ENCODE peak calls at places on chromosomes 3 and 15, in five cellular contexts. One of them, this sample, is unnamed.

GRCh38 chr3:36282774-36283173 is 97.5 kb upstream of the STAC start:
- DNase-seq in mucosa of descending colon: no peak
- DNase-seq in anterior cingulate cortex: no peak
- DNase-seq in LoVo: no peak
- DNase-seq in GM12864: no peak
- DNase-seq in this sample: no peak

GRCh38 chr15:92902723-92903587 is 2.8 kb downstream of the CHD2 start:
- DNase-seq in anterior cingulate cortex: no peak
- DNase-seq in LoVo: no peak
- DNase-seq in GM12864: no peak
- DNase-seq in mucosa of descending colon: no peak
- DNase-seq in this sample: no peak

GRCh38 chr3:171142985-171143384 is 116.5 kb upstream of the SLC2A2 start:
- DNase-seq in GM12864: no peak
- DNase-seq in LoVo: no peak
- DNase-seq in mucosa of descending colon: no peak
- DNase-seq in anterior cingulate cortex: no peak
- DNase-seq in this sample: no peak

GRCh38 chr3:45426161-45426560 is 37.8 kb downstream of the LARS2 start:
- DNase-seq in mucosa of descending colon: no peak
- DNase-seq in GM12864: no peak
- DNase-seq in LoVo: no peak
- DNase-seq in anterior cingulate cortex: no peak
- DNase-seq in this sample: no peak

GRCh38 chr3:89113887-89114840 is 6.7 kb downstream of the EPHA3 start:
- DNase-seq in LoVo: no peak
- DNase-seq in anterior cingulate cortex: peak
- DNase-seq in GM12864: no peak
- DNase-seq in mucosa of descending colon: peak
- DNase-seq in this sample: peak

GRCh38 chr3:5021571-5022092 is 42.4 kb downstream of the BHLHE40 start:
- DNase-seq in mucosa of descending colon: no peak
- DNase-seq in GM12864: no peak
- DNase-seq in LoVo: peak
- DNase-seq in anterior cingulate cortex: no peak
- DNase-seq in this sample: no peak

GRCh38 chr3:10646531-10647335 is 141.3 kb upstream of the ATP2B2 start:
- DNase-seq in LoVo: no peak
- DNase-seq in mucosa of descending colon: no peak
- DNase-seq in GM12864: no peak
- DNase-seq in anterior cingulate cortex: no peak
- DNase-seq in this sample: no peak

GRCh38 chr3:14810070-14810732 is 8.6 kb upstream of the FGD5 start:
- DNase-seq in GM12864: no peak
- DNase-seq in LoVo: no peak
- DNase-seq in mucosa of descending colon: no peak
- DNase-seq in anterior cingulate cortex: no peak
- DNase-seq in this sample: no peak

GRCh38 chr3:57064615-57065014 is 4.2 kb downstream of the SPATA12 start:
- DNase-seq in GM12864: no peak
- DNase-seq in mucosa of descending colon: no peak
- DNase-seq in LoVo: no peak
- DNase-seq in anterior cingulate cortex: no peak
- DNase-seq in this sample: no peak

This sample was measured in activated naive CD4-positive, alpha-beta T cell treated with anti-CD3 and anti-CD28 coated beads, Interleukin-2, amount 50 U/mL, for 16 hours.